ENCODE peak calls at places on chromosomes 5 and 9, in four cellular contexts. F, V, L and D are unnamed samples.

GRCh38 chr9:113901196-113901818 is 25.2 kb downstream of the ZNF618 start:
- DNase-seq in F (no peak), V (no peak), L (no peak), D (no peak)

GRCh38 chr5:157571357-157571827 is 4.2 kb downstream of the ADAM19 start:
- DNase-seq in F (no peak), V (no peak), L (peak), D (no peak)

GRCh38 chr5:25255128-25255527 is 610.4 kb upstream of the CDH10 start:
- DNase-seq in F (no peak), V (no peak), L (no peak), D (no peak)

GRCh38 chr9:83992407-83992806 is 11.8 kb downstream of the RMI1 start:
- DNase-seq in F (no peak), V (no peak), L (no peak), D (no peak)

GRCh38 chr5:7763621-7764072 is 87.3 kb downstream of the CFAP90 start:
- DNase-seq in F (no peak), V (no peak), L (no peak), D (no peak)

GRCh38 chr5:94086194-94086593 is 344.8 kb upstream of the POU5F2 start:
- DNase-seq in F (no peak), V (no peak), L (no peak), D (no peak)

GRCh38 chr9:33430942-33431341 is 16.5 kb downstream of the AQP3 start:
- DNase-seq in F (no peak), V (no peak), L (no peak), D (no peak)

GRCh38 chr9:135814421-135814820 is 92.9 kb downstream of the CAMSAP1 start:
- DNase-seq in F (no peak), V (no peak), L (no peak), D (no peak)

GRCh38 chr5:664343-664993 is 28.7 kb downstream of the TPPP start:
- DNase-seq in F (no peak), V (no peak), L (no peak), D (no peak)

GRCh38 chr5:154117050-154117449 is 73.5 kb upstream of the GALNT10 start:
- DNase-seq in F (no peak), V (no peak), L (no peak), D (no peak)

GRCh38 chr9:123090198-123090896 is 56.9 kb downstream of the GPR21 start:
- DNase-seq in F (no peak), V (peak), L (no peak), D (no peak)

GRCh38 chr9:38079410-38080105 is 10.5 kb upstream of the SHB start:
- DNase-seq in F (no peak), V (no peak), L (no peak), D (no peak)

GRCh38 chr9:19471737-19472648 is 63.2 kb downstream of the ACER2 start:
- DNase-seq in F (peak), V (no peak), L (peak), D (no peak)

GRCh38 chr5:78587081-78587774 is 61.3 kb downstream of the LHFPL2 start:
- DNase-seq in F (no peak), V (no peak), L (no peak), D (no peak)